ENCODE peak calls at places on chromosome 16, in four cellular contexts. One of them, this sample, is unnamed.
A peak's percentile ranks its signal among the peaks of the same experiment; 100 is the strongest.

GRCh38 chr16:16045879-16046278 is 96.5 kb downstream of the ABCC1 start:
- DNase-seq in activated naive CD4-positive, alpha-beta T cell: no peak
- DNase-seq in Panc1: no peak
- DNase-seq in coronary artery: no peak
- DNase-seq in this sample: peak; percentile 26

GRCh38 chr16:15843635-15844279 is 13.1 kb downstream of the MYH11 start:
- DNase-seq in activated naive CD4-positive, alpha-beta T cell: no peak
- DNase-seq in Panc1: no peak
- DNase-seq in coronary artery: no peak
- DNase-seq in this sample: no peak

GRCh38 chr16:84820305-84820684 is 510 bp downstream of the CRISPLD2 start:
- DNase-seq in activated naive CD4-positive, alpha-beta T cell: no peak
- DNase-seq in Panc1: no peak
- DNase-seq in coronary artery: no peak
- DNase-seq in this sample: no peak

GRCh38 chr16:3456374-3456773 is 12.9 kb downstream of the NAA60 start:
- DNase-seq in activated naive CD4-positive, alpha-beta T cell: no peak
- DNase-seq in Panc1: no peak
- DNase-seq in coronary artery: no peak
- DNase-seq in this sample: no peak

GRCh38 chr16:716250-716607 is 1.3 kb downstream of the METRN start:
- DNase-seq in activated naive CD4-positive, alpha-beta T cell: no peak
- DNase-seq in Panc1: no peak
- DNase-seq in coronary artery: no peak
- DNase-seq in this sample: peak; percentile 53

GRCh38 chr16:89923640-89924297 is 627 bp downstream of the TUBB3 start:
- DNase-seq in activated naive CD4-positive, alpha-beta T cell: no peak
- DNase-seq in Panc1: no peak
- DNase-seq in coronary artery: no peak
- DNase-seq in this sample: no peak

GRCh38 chr16:1775006-1775845 is 2.3 kb upstream of the MRPS34 start:
- DNase-seq in activated naive CD4-positive, alpha-beta T cell: no peak
- DNase-seq in Panc1: no peak
- DNase-seq in coronary artery: no peak
- DNase-seq in this sample: peak; percentile 55

GRCh38 chr16:84648595-84649510 is 542 bp downstream of the KLHL36 start:
- DNase-seq in activated naive CD4-positive, alpha-beta T cell: peak; percentile 32
- DNase-seq in Panc1: no peak
- DNase-seq in coronary artery: no peak
- DNase-seq in this sample: peak; percentile 78

GRCh38 chr16:90044111-90044551 is 24.9 kb upstream of the DBNDD1 start:
- DNase-seq in activated naive CD4-positive, alpha-beta T cell: no peak
- DNase-seq in Panc1: no peak
- DNase-seq in coronary artery: no peak
- DNase-seq in this sample: no peak

GRCh38 chr16:57620316-57621231 is 7.9 kb upstream of the ADGRG1 start:
- DNase-seq in activated naive CD4-positive, alpha-beta T cell: no peak
- DNase-seq in Panc1: no peak
- DNase-seq in coronary artery: no peak
- DNase-seq in this sample: no peak

This sample was measured in right cardiac atrium.